ENCODE peak calls at places on chromosomes 11 and 22, in nine cellular contexts. P is heart right ventricle, S is GM12865, N is endothelial cell of umbilical vein, F is IMR-90, T is GM06990, Y is fibroblast of lung, G is Peyer's patch, V is PC-3. X is an unnamed sample.

GRCh38 chr11:2783536-2784082 is 83.8 kb upstream of the KCNQ1OT1 start:
- DNase-seq in P (no peak), S (no peak), N (no peak), F (peak), T (no peak), Y (peak), G (no peak), V (no peak), X (no peak)

GRCh38 chr11:24734742-24735141 is 237.9 kb downstream of the LUZP2 start:
- DNase-seq in P (no peak), S (no peak), N (no peak), F (no peak), T (no peak), Y (no peak), G (no peak), V (no peak), X (no peak)

GRCh38 chr22:45884201-45885067 is 92.5 kb downstream of the WNT7B start:
- DNase-seq in P (peak), S (no peak), N (no peak), F (no peak), T (no peak), Y (no peak), G (no peak), V (no peak), X (no peak)

GRCh38 chr22:20982563-20982882 is 426 bp downstream of the LZTR1 start:
- DNase-seq in P (no peak), S (no peak), N (no peak), F (no peak), T (no peak), Y (no peak), G (no peak), V (no peak), X (no peak)

GRCh38 chr22:37502342-37503182 is 16.4 kb upstream of the MFNG start:
- DNase-seq in P (no peak), S (no peak), N (no peak), F (no peak), T (no peak), Y (no peak), G (peak), V (peak), X (no peak)

GRCh38 chr22:50701076-50701419 is 28.4 kb downstream of the SHANK3 start:
- DNase-seq in P (no peak), S (no peak), N (no peak), F (no peak), T (no peak), Y (no peak), G (no peak), V (no peak), X (no peak)

GRCh38 chr22:36156515-36157419 is 3.8 kb downstream of the APOL3 start:
- DNase-seq in P (peak), S (peak), N (peak), F (peak), T (peak), Y (peak), G (peak), V (peak), X (peak)

GRCh38 chr11:120746836-120747609 is 235.5 kb downstream of the GRIK4 start:
- DNase-seq in P (no peak), S (peak), N (no peak), F (no peak), T (no peak), Y (peak), G (no peak), V (peak), X (no peak)

GRCh38 chr11:119764108-119764874 is 35.3 kb upstream of the NECTIN1 start:
- DNase-seq in P (peak), S (no peak), N (no peak), F (peak), T (no peak), Y (peak), G (no peak), V (no peak), X (peak)

GRCh38 chr11:107669893-107670601 is 41.8 kb downstream of the SLN start:
- DNase-seq in P (no peak), S (no peak), N (no peak), F (no peak), T (no peak), Y (no peak), G (no peak), V (no peak), X (no peak)

GRCh38 chr11:36023922-36024321 is 80.1 kb downstream of the LDLRAD3 start:
- DNase-seq in P (no peak), S (no peak), N (peak), F (peak), T (no peak), Y (peak), G (no peak), V (peak), X (peak)

GRCh38 chr11:44987506-44987905 is 36.8 kb upstream of the TP53I11 start:
- DNase-seq in P (no peak), S (no peak), N (no peak), F (no peak), T (no peak), Y (no peak), G (peak), V (no peak), X (no peak)

GRCh38 chr11:57358543-57358961 is 20.4 kb downstream of the P2RX3 start:
- DNase-seq in P (peak), S (no peak), N (no peak), F (peak), T (no peak), Y (no peak), G (no peak), V (peak), X (peak)

DNA sequence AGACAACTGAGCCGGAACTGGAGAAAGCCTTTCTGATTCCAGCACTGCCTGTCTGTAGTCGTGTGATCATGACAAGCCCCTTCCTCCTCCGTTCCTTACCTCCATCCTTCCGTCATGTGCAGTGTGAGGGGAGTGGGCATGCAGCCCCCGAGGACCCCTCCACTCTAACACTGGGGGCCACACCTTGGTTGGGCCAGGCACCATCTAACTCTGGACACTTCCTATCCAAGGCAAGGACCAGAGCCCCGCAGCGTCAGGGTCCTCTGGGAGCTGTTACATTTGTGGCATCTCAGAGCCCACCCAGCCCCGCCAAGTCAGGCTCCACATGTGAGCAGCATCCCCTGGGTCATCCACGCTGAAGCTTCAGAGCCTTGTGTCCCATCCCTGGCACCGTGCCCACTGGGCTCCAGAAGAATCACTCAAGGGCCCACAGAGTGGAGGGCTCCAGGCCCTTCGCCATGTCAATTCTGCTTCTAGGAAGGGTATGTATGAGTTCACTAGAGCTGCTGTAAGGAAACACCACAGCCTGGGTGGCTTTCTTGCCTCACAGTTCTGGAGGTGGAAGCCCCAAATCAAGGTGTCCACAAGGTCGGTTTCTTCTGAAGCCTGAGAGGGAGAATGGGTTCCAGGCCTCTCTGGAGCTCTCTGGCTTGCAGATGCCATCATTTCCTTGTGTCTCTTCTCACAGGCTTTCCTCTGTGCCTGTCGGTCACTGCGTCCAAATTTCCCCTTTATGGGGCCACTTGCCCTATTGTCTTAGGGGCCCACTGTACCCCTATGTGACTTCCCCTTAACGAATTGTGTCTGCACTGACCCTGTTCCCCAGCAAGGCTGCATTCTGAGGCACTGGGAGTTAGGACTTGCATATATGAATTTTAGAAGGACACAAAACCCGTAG is 1475.8 kb downstream of the TBC1D22A start:
- DNase-seq in P (no peak), S (no peak), N (no peak), F (no peak), T (no peak), Y (no peak), G (no peak), V (no peak), X (no peak)
- TF ChIP-seq CTCF in P (no peak), S (no peak), N (no peak), F (no peak), T (no peak), Y (no peak), G (no peak), V (no peak), X (no peak)

GRCh38 chr11:133967599-133968238 is 11.0 kb upstream of the IGSF9B start:
- DNase-seq in P (no peak), S (no peak), N (no peak), F (no peak), T (no peak), Y (no peak), G (no peak), V (no peak), X (no peak)
- H3K4me3 ChIP-seq in P (peak), S (no peak), N (no peak), F (no peak), T (no peak), Y (no peak), G (no peak), V (no peak), X (no peak)

GRCh38 chr11:83241291-83241946 is 44.7 kb downstream of the CCDC90B start:
- DNase-seq in P (peak), S (peak), N (peak), F (peak), T (no peak), Y (peak), G (peak), V (peak), X (peak)

GRCh38 chr11:83235825-83236224 is 42.3 kb downstream of the ANKRD42 start:
- DNase-seq in P (no peak), S (no peak), N (no peak), F (peak), T (no peak), Y (no peak), G (no peak), V (no peak), X (peak)

DNA sequence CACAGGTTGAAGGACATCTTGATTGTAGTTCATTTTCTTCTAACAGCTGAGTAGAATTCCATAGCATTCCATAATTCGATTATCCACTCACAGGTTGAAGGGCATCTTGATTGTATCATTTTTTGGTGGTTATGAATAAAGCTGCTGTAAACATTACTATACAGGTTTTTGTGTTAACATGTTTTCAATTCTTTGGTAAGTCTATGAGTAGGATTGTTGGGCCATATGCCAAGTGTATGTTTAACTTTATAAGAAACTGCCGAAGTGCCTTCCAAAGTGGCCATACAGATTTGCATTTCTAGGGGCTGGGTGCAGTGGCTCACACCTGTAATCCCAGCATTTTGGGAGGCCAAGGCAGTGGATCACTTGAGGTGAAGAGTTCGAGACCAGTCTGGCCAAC is 44.6 kb downstream of the ANKRD42 start:
- DNase-seq in P (no peak), S (no peak), N (no peak), F (peak), T (no peak), Y (no peak), G (no peak), V (peak), X (peak)
- TF ChIP-seq CTCF in P (no peak), S (no peak), N (no peak), F (no peak), T (no peak), Y (no peak), G (no peak), V (no peak), X (no peak)

DNA sequence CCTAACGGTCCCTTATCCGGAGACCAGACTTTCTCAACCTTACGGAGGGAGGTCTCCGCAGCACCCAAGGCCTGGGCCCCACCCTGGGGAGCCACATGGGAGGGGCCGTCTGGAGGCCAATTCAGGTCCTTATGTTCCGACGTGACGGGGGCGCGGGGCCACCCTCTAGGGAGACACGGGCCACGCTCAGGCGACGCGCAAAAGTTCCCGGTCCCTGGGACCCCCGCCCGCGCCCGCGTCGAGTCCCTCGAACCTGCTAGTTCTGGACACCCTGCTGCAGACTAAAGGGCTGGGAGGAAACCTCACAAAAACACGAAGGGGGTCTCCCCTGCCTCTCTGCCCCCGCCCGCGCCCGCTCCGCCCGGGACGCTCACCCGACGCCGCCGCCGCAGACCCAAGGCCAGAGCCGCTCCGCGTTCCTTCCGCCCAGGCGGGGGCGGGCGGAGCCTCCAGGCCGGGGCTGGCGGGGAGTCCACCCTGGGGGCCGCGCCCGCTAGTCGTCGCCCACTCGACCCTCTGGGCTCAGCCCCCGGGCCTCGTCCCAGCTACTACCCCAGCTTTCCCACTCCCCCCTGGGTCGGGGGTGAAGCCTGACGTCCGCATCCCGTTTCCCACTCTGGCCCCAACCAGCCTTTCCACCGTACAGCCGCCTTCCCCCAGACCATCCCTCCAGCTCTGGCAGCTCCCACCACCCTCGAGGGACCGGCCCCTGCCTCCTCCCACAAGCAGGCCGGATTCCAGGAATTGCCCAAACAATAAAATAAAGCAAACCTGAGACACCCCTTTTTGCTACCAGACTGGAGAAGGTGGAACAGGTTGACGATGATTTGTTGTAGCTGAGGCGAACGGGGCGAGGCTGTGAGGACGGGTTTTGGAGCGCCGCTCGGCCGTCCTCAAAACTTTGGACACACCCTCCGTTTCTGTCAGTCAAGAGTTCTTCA is 2.7 kb downstream of the RNH1 start:
- DNase-seq in P (peak), S (peak), N (peak), F (no peak), T (no peak), Y (peak), G (no peak), V (no peak), X (peak)
- H3K4me3 ChIP-seq in P (peak), S (peak), N (peak), F (peak), T (peak), Y (peak), G (peak), V (peak), X (peak)

GRCh38 chr11:71372693-71373657 is 75.2 kb downstream of the DHCR7 start:
- DNase-seq in P (no peak), S (peak), N (no peak), F (peak), T (peak), Y (peak), G (no peak), V (peak), X (peak)

GRCh38 chr11:71371674-71372069 is 76.5 kb downstream of the DHCR7 start:
- DNase-seq in P (no peak), S (no peak), N (no peak), F (no peak), T (no peak), Y (no peak), G (no peak), V (no peak), X (no peak)

GRCh38 chr11:71370020-71370747 is 78.0 kb downstream of the DHCR7 start:
- DNase-seq in P (no peak), S (no peak), N (no peak), F (no peak), T (no peak), Y (no peak), G (no peak), V (no peak), X (no peak)

GRCh38 chr11:71369411-71369810 is 78.8 kb downstream of the DHCR7 start:
- DNase-seq in P (no peak), S (no peak), N (no peak), F (no peak), T (no peak), Y (no peak), G (no peak), V (no peak), X (no peak)

GRCh38 chr11:71370895-71371673 is 77.1 kb downstream of the DHCR7 start:
- DNase-seq in P (no peak), S (no peak), N (no peak), F (no peak), T (no peak), Y (no peak), G (no peak), V (no peak), X (no peak)
- TF ChIP-seq CTCF in P (no peak), S (peak), N (no peak), F (no peak), T (peak), Y (no peak), G (no peak), V (peak), X (no peak)

GRCh38 chr11:129608711-129609110 is 206.9 kb upstream of the TMEM45B start:
- DNase-seq in P (no peak), S (no peak), N (no peak), F (no peak), T (no peak), Y (no peak), G (no peak), V (peak), X (no peak)
- H3K4me3 ChIP-seq in P (no peak), S (no peak), N (no peak), F (no peak), T (no peak), Y (no peak), G (no peak), V (no peak), X (no peak)

DNA sequence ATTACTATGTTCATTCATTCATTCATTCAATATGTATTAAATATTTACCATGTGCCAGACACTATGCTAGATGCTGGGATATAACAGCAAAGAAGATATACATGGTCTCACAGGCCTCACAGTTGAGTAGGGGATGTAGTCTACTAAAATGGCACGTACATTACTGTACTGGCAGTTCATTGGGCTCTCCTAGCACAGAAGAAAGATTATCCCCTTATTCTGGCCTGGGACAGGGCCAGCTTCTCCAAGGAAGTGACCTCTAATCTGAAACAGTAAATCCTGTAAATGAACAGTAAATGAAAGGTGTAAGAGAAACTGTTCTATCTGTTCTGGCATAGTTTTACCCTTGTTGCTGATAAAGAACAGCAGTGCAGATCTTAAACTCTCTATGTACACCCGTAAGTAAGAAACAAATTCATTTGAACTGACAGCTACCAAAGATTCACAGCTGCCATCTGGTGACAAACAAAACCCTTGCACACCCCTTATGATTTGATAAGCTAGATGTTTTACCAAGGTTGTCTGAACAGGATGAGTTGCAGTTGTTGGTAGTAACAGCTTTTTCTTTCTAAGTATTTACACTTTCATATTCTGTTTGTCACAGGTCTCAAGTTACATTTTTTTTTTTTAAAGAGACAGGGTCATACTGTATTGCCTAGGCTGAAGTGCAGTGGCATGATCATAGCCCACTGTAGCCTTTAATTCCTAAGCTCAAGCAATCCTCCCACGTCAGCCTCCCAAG is 263.1 kb downstream of the TMEM135 start:
- DNase-seq in P (no peak), S (peak), N (no peak), F (peak), T (no peak), Y (peak), G (no peak), V (peak), X (no peak)
- TF ChIP-seq CTCF in P (no peak), S (no peak), N (no peak), F (no peak), T (no peak), Y (no peak), G (no peak), V (peak), X (no peak)

GRCh38 chr11:67586568-67587250 is 3.1 kb downstream of the GSTP1 start:
- DNase-seq in P (no peak), S (no peak), N (no peak), F (no peak), T (no peak), Y (no peak), G (peak), V (no peak), X (no peak)
- H3K4me3 ChIP-seq in P (no peak), S (no peak), N (no peak), F (no peak), T (no peak), Y (no peak), G (no peak), V (no peak), X (no peak)

GRCh38 chr11:78744949-78745348 is 170.3 kb upstream of the NARS2 start:
- DNase-seq in P (no peak), S (no peak), N (no peak), F (no peak), T (no peak), Y (no peak), G (no peak), V (no peak), X (no peak)
- TF ChIP-seq CTCF in P (no peak), S (no peak), N (no peak), F (no peak), T (no peak), Y (no peak), G (no peak), V (no peak), X (no peak)

DNA sequence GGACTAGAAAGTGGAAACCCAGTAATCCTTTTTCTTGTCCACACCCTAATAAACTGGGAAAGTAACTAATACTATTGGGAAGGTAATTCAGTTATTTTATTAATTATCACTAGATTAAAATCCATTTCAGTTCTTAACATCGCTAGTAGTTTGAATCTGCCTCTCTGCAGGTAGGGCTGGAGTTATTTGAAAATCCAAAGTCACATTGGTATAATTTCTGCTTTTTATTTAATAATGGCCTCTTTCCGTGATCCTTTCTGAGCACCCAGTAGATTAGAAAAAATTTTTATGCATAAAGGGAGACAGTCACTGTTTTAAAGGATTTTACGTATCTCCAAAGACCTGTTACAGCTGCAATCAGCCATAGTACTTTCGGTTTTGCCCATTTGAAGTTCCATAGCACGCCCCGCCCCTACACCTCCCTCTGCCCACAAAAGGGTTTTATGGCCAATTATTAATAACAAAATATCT is 605 bp upstream of the COPB1 start:
- DNase-seq in P (peak), S (peak), N (peak), F (peak), T (peak), Y (peak), G (peak), V (peak), X (peak)
- H3K4me3 ChIP-seq in P (peak), S (peak), N (peak), F (peak), T (peak), Y (peak), G (peak), V (peak), X (peak)